ENCODE peak calls at places on chromosomes 16 and 17, in six cellular contexts. D, H, R, Q, Y and O are unnamed samples.

GRCh38 chr17:19342611-19343255 is 19.8 kb downstream of the B9D1 start:
- DNase-seq in D (no peak), H (no peak), R (no peak), Q (no peak), Y (no peak), O (no peak)

GRCh38 chr17:238964-239259 is 57.5 kb upstream of the DOC2B start:
- DNase-seq in D (no peak), H (no peak), R (no peak), Q (no peak), Y (no peak), O (no peak)

GRCh38 chr17:77493238-77493812 is 352.6 kb downstream of the SEC14L1 start:
- DNase-seq in D (no peak), H (no peak), R (no peak), Q (no peak), Y (no peak), O (no peak)

GRCh38 chr17:80797741-80798594 is 193.7 kb upstream of the CHMP6 start:
- DNase-seq in D (no peak), H (no peak), R (no peak), Q (no peak), Y (no peak), O (no peak)

GRCh38 chr16:85583491-85584181 is 29.5 kb upstream of the GSE1 start:
- DNase-seq in D (no peak), H (no peak), R (peak; percentile 78), Q (no peak), Y (peak; percentile 78), O (no peak)

GRCh38 chr16:23317266-23317661 is 15.2 kb downstream of the SCNN1B start:
- DNase-seq in D (no peak), H (no peak), R (no peak), Q (no peak), Y (no peak), O (no peak)

GRCh38 chr16:12311887-12312286 is 335.4 kb downstream of the SNX29 start:
- DNase-seq in D (peak; percentile 60), H (peak; percentile 28), R (no peak), Q (no peak), Y (no peak), O (no peak)

GRCh38 chr16:20844588-20844987 is 38.3 kb downstream of the REXO5 start:
- DNase-seq in D (no peak), H (no peak), R (no peak), Q (no peak), Y (peak; percentile 47), O (no peak)

GRCh38 chr16:80924372-80924978 is 82.2 kb downstream of the CMC2 start:
- DNase-seq in D (peak; percentile 12), H (peak; percentile 16), R (peak; percentile 39), Q (peak; percentile 15), Y (peak; percentile 82), O (peak; percentile 36)

GRCh38 chr16:30030841-30031413 is at the start of gene TLCD3B:
- DNase-seq in D (no peak), H (no peak), R (no peak), Q (no peak), Y (no peak), O (no peak)

GRCh38 chr16:10937068-10937859 is 5.0 kb downstream of the DEXI start:
- DNase-seq in D (no peak), H (no peak), R (no peak), Q (no peak), Y (peak; percentile 55), O (no peak)

GRCh38 chr16:351804-352520 is 561 bp downstream of the AXIN1 start:
- DNase-seq in D (no peak), H (no peak), R (no peak), Q (peak; percentile 33), Y (peak; percentile 26), O (no peak)